ENCODE peak calls at places on chromosomes 3 and 15, in six cellular contexts. One of them, this sample, is unnamed.

GRCh38 chr15:28945626-28946215 is 59.9 kb downstream of the APBA2 start:
- DNase-seq in IMR-90: no peak
- DNase-seq in neuronal stem cell: no peak
- DNase-seq in H1: no peak
- DNase-seq in mesenchymal stem cell: no peak
- DNase-seq in trophoblast cell: peak
- DNase-seq in this sample: peak

GRCh38 chr3:59940690-59941089 is 890.9 kb upstream of the CFAP20DC start:
- DNase-seq in IMR-90: no peak
- DNase-seq in neuronal stem cell: no peak
- DNase-seq in H1: no peak
- DNase-seq in mesenchymal stem cell: no peak
- DNase-seq in trophoblast cell: no peak
- DNase-seq in this sample: no peak

GRCh38 chr3:169931747-169932520 is 20.6 kb downstream of the SAMD7 start:
- DNase-seq in IMR-90: no peak
- DNase-seq in neuronal stem cell: no peak
- DNase-seq in H1: no peak
- DNase-seq in mesenchymal stem cell: no peak
- DNase-seq in trophoblast cell: peak
- DNase-seq in this sample: no peak

GRCh38 chr3:101081990-101082389 is 88.8 kb upstream of the ABI3BP start:
- DNase-seq in IMR-90: peak
- DNase-seq in neuronal stem cell: no peak
- DNase-seq in H1: no peak
- DNase-seq in mesenchymal stem cell: peak
- DNase-seq in trophoblast cell: no peak
- DNase-seq in this sample: no peak

GRCh38 chr3:171849632-171850323 is 6.6 kb downstream of the TMEM212 start:
- DNase-seq in IMR-90: no peak
- DNase-seq in neuronal stem cell: no peak
- DNase-seq in H1: no peak
- DNase-seq in mesenchymal stem cell: no peak
- DNase-seq in trophoblast cell: no peak
- DNase-seq in this sample: no peak

GRCh38 chr3:52328536-52329080 is 12.5 kb downstream of the DNAH1 start:
- DNase-seq in IMR-90: no peak
- DNase-seq in neuronal stem cell: no peak
- DNase-seq in H1: no peak
- DNase-seq in mesenchymal stem cell: no peak
- DNase-seq in trophoblast cell: no peak
- DNase-seq in this sample: no peak

GRCh38 chr15:58506787-58507671 is 75.2 kb downstream of the LIPC start:
- DNase-seq in IMR-90: no peak
- DNase-seq in neuronal stem cell: no peak
- DNase-seq in H1: no peak
- DNase-seq in mesenchymal stem cell: no peak
- DNase-seq in trophoblast cell: no peak
- DNase-seq in this sample: no peak

GRCh38 chr3:61565569-61565968 is 4.2 kb downstream of the PTPRG start:
- DNase-seq in IMR-90: peak
- DNase-seq in neuronal stem cell: no peak
- DNase-seq in H1: no peak
- DNase-seq in mesenchymal stem cell: no peak
- DNase-seq in trophoblast cell: no peak
- DNase-seq in this sample: no peak

GRCh38 chr15:68994149-68994548 is 20.3 kb upstream of the NOX5 start:
- DNase-seq in IMR-90: peak
- DNase-seq in neuronal stem cell: no peak
- DNase-seq in H1: no peak
- DNase-seq in mesenchymal stem cell: no peak
- DNase-seq in trophoblast cell: no peak
- DNase-seq in this sample: no peak

GRCh38 chr3:148816971-148817519 is 10.6 kb upstream of the CPB1 start:
- DNase-seq in IMR-90: no peak
- DNase-seq in neuronal stem cell: no peak
- DNase-seq in H1: no peak
- DNase-seq in mesenchymal stem cell: no peak
- DNase-seq in trophoblast cell: no peak
- DNase-seq in this sample: no peak
- H4K91ac ChIP-seq in IMR-90: no peak
- H4K91ac ChIP-seq in neuronal stem cell: no peak
- H4K91ac ChIP-seq in H1: no peak
- H4K91ac ChIP-seq in mesenchymal stem cell: no peak
- H4K91ac ChIP-seq in trophoblast cell: no peak
- H4K91ac ChIP-seq in this sample: no peak

GRCh38 chr3:45887759-45888511 is 1.6 kb downstream of the CCR9 start:
- DNase-seq in IMR-90: peak
- DNase-seq in neuronal stem cell: no peak
- DNase-seq in H1: no peak
- DNase-seq in mesenchymal stem cell: no peak
- DNase-seq in trophoblast cell: peak
- DNase-seq in this sample: no peak
- H3K14ac ChIP-seq in IMR-90: no peak
- H3K14ac ChIP-seq in neuronal stem cell: no peak
- H3K14ac ChIP-seq in H1: no peak
- H3K14ac ChIP-seq in mesenchymal stem cell: no peak
- H3K14ac ChIP-seq in trophoblast cell: no peak
- H3K14ac ChIP-seq in this sample: no peak

GRCh38 chr3:79354179-79354688 is 413.6 kb downstream of the ROBO1 start:
- DNase-seq in IMR-90: no peak
- DNase-seq in neuronal stem cell: no peak
- DNase-seq in H1: no peak
- DNase-seq in mesenchymal stem cell: peak
- DNase-seq in trophoblast cell: peak
- DNase-seq in this sample: no peak

GRCh38 chr3:79361748-79362378 is 405.9 kb downstream of the ROBO1 start:
- DNase-seq in IMR-90: peak
- DNase-seq in neuronal stem cell: peak
- DNase-seq in H1: no peak
- DNase-seq in mesenchymal stem cell: peak
- DNase-seq in trophoblast cell: peak
- DNase-seq in this sample: no peak

GRCh38 chr3:79358327-79358726 is 409.5 kb downstream of the ROBO1 start:
- DNase-seq in IMR-90: no peak
- DNase-seq in neuronal stem cell: no peak
- DNase-seq in H1: no peak
- DNase-seq in mesenchymal stem cell: no peak
- DNase-seq in trophoblast cell: no peak
- DNase-seq in this sample: no peak
- H4K91ac ChIP-seq in IMR-90: no peak
- H4K91ac ChIP-seq in neuronal stem cell: no peak
- H4K91ac ChIP-seq in H1: no peak
- H4K91ac ChIP-seq in mesenchymal stem cell: no peak
- H4K91ac ChIP-seq in trophoblast cell: no peak
- H4K91ac ChIP-seq in this sample: no peak

GRCh38 chr3:140509534-140509933 is 168.3 kb upstream of the TRIM42 start:
- DNase-seq in IMR-90: no peak
- DNase-seq in neuronal stem cell: no peak
- DNase-seq in H1: no peak
- DNase-seq in mesenchymal stem cell: no peak
- DNase-seq in trophoblast cell: no peak
- DNase-seq in this sample: peak
- H3K14ac ChIP-seq in IMR-90: no peak
- H3K14ac ChIP-seq in neuronal stem cell: no peak
- H3K14ac ChIP-seq in H1: no peak
- H3K14ac ChIP-seq in mesenchymal stem cell: no peak
- H3K14ac ChIP-seq in trophoblast cell: no peak
- H3K14ac ChIP-seq in this sample: no peak

This sample was measured in H9.